ENCODE peak calls at places on chromosomes 3 and 15, in nine cellular contexts. E is stimulated activated CD4-positive, alpha-beta T cell treated with anti-CD3 and anti-CD28 coated beads, Interleukin-2, amount 100 ng/mL, for 4 hours; S is GM18507; W is LNCaP clone FGC; R is NCI-H2171 treated with DMSO at 0.1 percent for 48 hours; K is T-cell; A is Caco-2; B is psoas muscle; L is A549. G is an unnamed sample.
A peak's percentile ranks its signal among the peaks of the same experiment; 100 is the strongest.

GRCh38 chr3:53180305-53181023 is 19.5 kb downstream of the PRKCD start:
- DNase-seq in R (no peak), W (no peak), L (no peak), E (no peak), A (no peak), S (no peak), B (no peak), K (no peak), G (no peak)

GRCh38 chr15:68585574-68586273 is 6.9 kb downstream of the CORO2B start:
- DNase-seq in S (no peak), B (no peak), R (no peak), W (no peak), E (no peak), K (no peak), L (no peak), A (no peak), G (no peak)

GRCh38 chr3:148023994-148024393 is 614.8 kb downstream of the ZIC1 start:
- DNase-seq in K (no peak), S (no peak), A (no peak), B (no peak), E (no peak), R (no peak), L (no peak), W (no peak), G (peak; percentile 85)

GRCh38 chr15:67409175-67409574 is 111.8 kb upstream of the C15orf61 start:
- DNase-seq in A (no peak), B (no peak), E (no peak), R (peak; percentile 56), K (no peak), L (no peak), S (no peak), W (no peak), G (no peak)

GRCh38 chr3:134374791-134375541 is 719 bp upstream of the AMOTL2 start:
- DNase-seq in B (peak; percentile 79), R (peak; percentile 45), L (peak; percentile 61), K (no peak), W (peak; percentile 14), S (no peak), A (peak; percentile 87), E (no peak), G (no peak)

GRCh38 chr3:51932471-51933370 is 9.0 kb downstream of the RRP9 start:
- DNase-seq in E (no peak), W (no peak), S (no peak), R (no peak), L (no peak), A (no peak), B (no peak), K (no peak), G (no peak)

GRCh38 chr3:187186801-187187421 is 10.4 kb upstream of the RTP1 start:
- DNase-seq in E (no peak), B (peak; percentile 72), L (no peak), W (no peak), R (no peak), S (no peak), A (peak; percentile 55), K (no peak), G (peak; percentile 66)

GRCh38 chr15:64284037-64284436 is 71.9 kb downstream of the CSNK1G1 start:
- DNase-seq in R (no peak), E (no peak), L (no peak), A (no peak), W (no peak), B (no peak), K (no peak), S (no peak), G (peak; percentile 62)

GRCh38 chr15:91821458-91821857 is 32.0 kb upstream of the SLCO3A1 start:
- DNase-seq in L (no peak), B (no peak), K (no peak), S (no peak), R (no peak), E (no peak), W (no peak), A (no peak), G (no peak)

GRCh38 chr15:89591834-89592233 is 16.6 kb downstream of the TICRR start:
- DNase-seq in K (no peak), W (no peak), L (no peak), A (no peak), E (no peak), S (no peak), B (no peak), R (no peak), G (no peak)

GRCh38 chr15:29123991-29124390 is 145.6 kb downstream of the NSMCE3 start:
- DNase-seq in L (no peak), W (no peak), A (no peak), B (peak; percentile 33), E (no peak), K (no peak), S (no peak), R (no peak), G (no peak)

GRCh38 chr3:194687638-194688206 is 2.0 kb downstream of the FAM43A start:
- DNase-seq in R (no peak), E (peak; percentile 78), K (peak; percentile 57), B (peak; percentile 83), A (peak; percentile 42), L (peak; percentile 41), W (no peak), S (no peak), G (peak; percentile 49)

GRCh38 chr3:160810360-160810759 is 54.3 kb downstream of the PPM1L start:
- DNase-seq in E (no peak), L (no peak), S (no peak), R (peak; percentile 53), B (peak; percentile 69), A (no peak), K (no peak), W (no peak), G (no peak)

GRCh38 chr3:32406481-32407408 is 15.1 kb downstream of the CMTM7 start:
- DNase-seq in A (no peak), B (no peak), S (no peak), R (peak; percentile 43), K (no peak), L (no peak), E (no peak), W (no peak), G (no peak)

GRCh38 chr15:31360843-31361763 is 34.5 kb downstream of the KLF13 start:
- DNase-seq in S (peak; percentile 46), E (peak; percentile 32), K (peak; percentile 94), R (peak; percentile 83), B (peak; percentile 67), W (no peak), A (no peak), L (no peak), G (no peak)

GRCh38 chr3:176789281-176789705 is 408.0 kb downstream of the TBL1XR1 start:
- DNase-seq in A (no peak), B (no peak), E (no peak), K (no peak), L (no peak), S (no peak), W (no peak), R (peak; percentile 90), G (peak; percentile 14)

GRCh38 chr3:15858547-15859506 is 61.0 kb upstream of the ANKRD28 start:
- DNase-seq in K (peak; percentile 48), W (peak; percentile 72), A (peak; percentile 77), L (peak; percentile 38), B (peak; percentile 74), E (peak; percentile 46), R (peak; percentile 34), S (peak; percentile 40), G (peak; percentile 3)

GRCh38 chr3:126959921-126960603 is 22.9 kb upstream of the PLXNA1 start:
- DNase-seq in A (no peak), K (no peak), R (peak; percentile 44), W (peak; percentile 46), E (no peak), L (peak; percentile 49), S (no peak), B (peak; percentile 46), G (peak; percentile 16)

GRCh38 chr15:64938192-64938591 is 26.5 kb downstream of the ANKDD1A start:
- DNase-seq in R (peak; percentile 62), B (no peak), K (no peak), W (peak; percentile 69), A (no peak), L (no peak), E (no peak), S (no peak), G (no peak)

GRCh38 chr3:77464106-77464688 is 424.3 kb downstream of the ROBO2 start:
- DNase-seq in L (no peak), W (no peak), K (no peak), B (no peak), R (no peak), E (no peak), A (no peak), S (no peak), G (no peak)

GRCh38 chr3:147368561-147369151 is 37.7 kb downstream of the ZIC4 start:
- DNase-seq in S (no peak), L (no peak), W (no peak), B (no peak), R (no peak), E (no peak), K (no peak), A (no peak), G (no peak)

GRCh38 chr15:69757186-69757585 is 304.6 kb downstream of the RPLP1 start:
- DNase-seq in K (no peak), R (no peak), B (no peak), A (no peak), L (no peak), S (no peak), W (no peak), E (peak; percentile 63), G (no peak)

GRCh38 chr15:73368301-73369072 is at the start of gene HCN4:
- DNase-seq in S (no peak), R (peak; percentile 40), K (no peak), E (no peak), L (peak; percentile 66), W (no peak), B (no peak), A (no peak), G (no peak)

GRCh38 chr3:52188586-52189404 is 9.2 kb upstream of the ALAS1 start:
- DNase-seq in B (no peak), W (no peak), E (no peak), K (no peak), L (no peak), R (no peak), A (peak; percentile 47), S (no peak), G (no peak)

GRCh38 chr3:112847692-112848091 is 1.0 kb upstream of the CD200R1L start:
- DNase-seq in E (no peak), A (no peak), K (peak; percentile 37), S (no peak), W (no peak), R (no peak), L (no peak), B (no peak), G (no peak)

GRCh38 chr3:94011208-94011842 is 17.1 kb downstream of the STX19 start:
- DNase-seq in A (no peak), L (no peak), K (no peak), E (no peak), R (no peak), B (no peak), W (no peak), S (no peak), G (no peak)

GRCh38 chr15:81492303-81492702 is 118.3 kb upstream of the TMC3 start:
- DNase-seq in K (no peak), A (no peak), S (no peak), W (no peak), R (no peak), L (no peak), E (no peak), B (no peak), G (no peak)

GRCh38 chr15:59371458-59372351 is 966 bp downstream of the MYO1E start:
- DNase-seq in R (peak; percentile 44), W (no peak), E (no peak), B (peak; percentile 72), L (peak; percentile 46), S (no peak), K (no peak), A (no peak), G (no peak)

GRCh38 chr15:83695246-83695645 is 41.3 kb downstream of the ADAMTSL3 start:
- DNase-seq in A (no peak), W (no peak), S (no peak), B (no peak), E (no peak), R (no peak), L (no peak), K (no peak), G (no peak)

GRCh38 chr3:195386739-195387138 is 56.1 kb downstream of the ACAP2 start:
- DNase-seq in A (no peak), K (no peak), E (no peak), L (no peak), S (no peak), W (no peak), B (no peak), R (no peak), G (no peak)

GRCh38 chr3:127531821-127532220 is 58.7 kb downstream of the TPRA1 start:
- DNase-seq in K (no peak), E (no peak), A (no peak), S (no peak), B (no peak), L (no peak), W (no peak), R (no peak), G (no peak)